ENCODE peak calls at places on chromosomes 16 and 17, in seven cellular contexts. Y is spleen, J is stomach, F is sigmoid colon, P is transverse colon, H is HCT116, V is prostate gland. X is an unnamed sample.

GRCh38 chr16:59899940-59900339 is 1165.8 kb upstream of the GOT2 start:
- DNase-seq in Y (no peak), J (no peak), F (no peak), P (no peak), H (no peak), V (no peak), X (no peak)

GRCh38 chr16:15502041-15502725 is 67.8 kb downstream of the BMERB1 start:
- DNase-seq in Y (no peak), J (no peak), F (no peak), P (no peak), H (peak), V (no peak), X (no peak)

GRCh38 chr16:13171313-13171712 is 269.9 kb downstream of the SHISA9 start:
- DNase-seq in Y (no peak), J (no peak), F (no peak), P (no peak), H (no peak), V (no peak), X (no peak)

GRCh38 chr17:28644782-28645575 is at the start of gene BLTP2:
- DNase-seq in Y (peak), J (peak), F (peak), P (peak), H (peak), V (peak), X (peak)

GRCh38 chr17:16929281-16929680 is 42.6 kb downstream of the TNFRSF13B start:
- DNase-seq in Y (peak), J (no peak), F (peak), P (no peak), H (no peak), V (no peak), X (no peak)

GRCh38 chr16:56871172-56871593 is 6.2 kb downstream of the SLC12A3 start:
- DNase-seq in Y (no peak), J (peak), F (no peak), P (peak), H (no peak), V (peak), X (no peak)

GRCh38 chr17:65070620-65071019 is 14.1 kb upstream of the GNA13 start:
- DNase-seq in Y (no peak), J (no peak), F (peak), P (no peak), H (no peak), V (no peak), X (no peak)

GRCh38 chr17:65366102-65366844 is 195.2 kb downstream of the AXIN2 start:
- DNase-seq in Y (no peak), J (no peak), F (no peak), P (no peak), H (no peak), V (no peak), X (no peak)

GRCh38 chr16:74761665-74762064 is 13.0 kb downstream of the FA2H start:
- DNase-seq in Y (no peak), J (no peak), F (no peak), P (no peak), H (no peak), V (no peak), X (no peak)

DNA sequence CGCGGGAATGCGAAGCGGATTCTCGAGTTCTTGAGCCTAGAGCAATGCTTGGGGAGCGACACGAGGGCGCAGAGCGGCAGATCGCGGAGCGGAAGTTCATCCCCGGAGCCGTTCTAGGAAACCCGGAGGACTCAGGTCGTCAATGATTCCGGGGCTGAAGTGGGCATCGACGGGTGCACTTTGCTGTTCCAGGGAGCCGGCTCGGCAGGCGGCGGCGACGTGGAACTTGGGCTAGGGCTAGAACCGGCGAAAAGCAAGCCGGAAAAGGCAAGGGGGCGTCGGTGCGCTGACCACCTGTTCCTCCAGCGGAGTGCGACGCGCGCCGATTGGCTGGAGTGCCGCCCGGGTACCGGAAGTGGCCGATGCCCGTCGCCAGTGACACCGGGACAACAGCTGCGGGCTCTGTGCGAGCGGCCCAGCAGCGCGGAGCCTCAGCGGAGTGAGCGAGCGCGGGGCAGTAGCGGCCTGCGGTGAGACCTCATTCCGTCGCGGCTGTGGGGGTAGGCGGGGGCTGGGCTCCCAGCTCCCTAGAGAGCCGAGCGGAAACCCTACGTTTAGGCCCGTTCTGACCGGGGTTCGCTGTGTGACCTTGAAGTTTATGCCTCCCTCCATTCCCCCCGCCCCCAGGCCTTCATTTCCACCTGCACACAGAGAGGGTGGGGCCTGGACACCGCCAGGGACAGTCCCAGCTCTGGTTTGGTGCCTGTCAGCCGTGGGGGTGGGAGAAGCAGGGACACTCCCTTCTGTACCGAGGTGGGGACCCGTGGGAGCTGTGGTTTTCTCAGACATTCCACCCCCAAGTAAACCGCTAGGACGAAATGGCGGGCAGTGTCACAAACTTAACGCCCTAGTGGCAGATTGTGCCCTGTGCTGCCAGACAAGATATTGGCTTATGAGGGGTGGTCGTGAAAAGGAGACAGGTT is at the start of gene ZFP3:
- DNase-seq in Y (peak), J (peak), F (peak), P (peak), H (no peak), V (peak), X (peak)
- TF ChIP-seq POLR2A in Y (no peak), J (no peak), F (peak), P (peak), H (no peak), V (no peak), X (peak)

GRCh38 chr16:80940069-80940856 is 66.4 kb downstream of the CMC2 start:
- DNase-seq in Y (no peak), J (no peak), F (no peak), P (no peak), H (no peak), V (no peak), X (no peak)

GRCh38 chr16:80938928-80939260 is 67.8 kb downstream of the CMC2 start:
- DNase-seq in Y (no peak), J (no peak), F (no peak), P (no peak), H (no peak), V (no peak), X (no peak)

GRCh38 chr16:80936410-80936809 is 70.3 kb downstream of the CMC2 start:
- DNase-seq in Y (no peak), J (no peak), F (no peak), P (no peak), H (no peak), V (no peak), X (no peak)

GRCh38 chr16:80935691-80936090 is 71.0 kb downstream of the CMC2 start:
- DNase-seq in Y (no peak), J (no peak), F (no peak), P (no peak), H (no peak), V (no peak), X (no peak)

DNA sequence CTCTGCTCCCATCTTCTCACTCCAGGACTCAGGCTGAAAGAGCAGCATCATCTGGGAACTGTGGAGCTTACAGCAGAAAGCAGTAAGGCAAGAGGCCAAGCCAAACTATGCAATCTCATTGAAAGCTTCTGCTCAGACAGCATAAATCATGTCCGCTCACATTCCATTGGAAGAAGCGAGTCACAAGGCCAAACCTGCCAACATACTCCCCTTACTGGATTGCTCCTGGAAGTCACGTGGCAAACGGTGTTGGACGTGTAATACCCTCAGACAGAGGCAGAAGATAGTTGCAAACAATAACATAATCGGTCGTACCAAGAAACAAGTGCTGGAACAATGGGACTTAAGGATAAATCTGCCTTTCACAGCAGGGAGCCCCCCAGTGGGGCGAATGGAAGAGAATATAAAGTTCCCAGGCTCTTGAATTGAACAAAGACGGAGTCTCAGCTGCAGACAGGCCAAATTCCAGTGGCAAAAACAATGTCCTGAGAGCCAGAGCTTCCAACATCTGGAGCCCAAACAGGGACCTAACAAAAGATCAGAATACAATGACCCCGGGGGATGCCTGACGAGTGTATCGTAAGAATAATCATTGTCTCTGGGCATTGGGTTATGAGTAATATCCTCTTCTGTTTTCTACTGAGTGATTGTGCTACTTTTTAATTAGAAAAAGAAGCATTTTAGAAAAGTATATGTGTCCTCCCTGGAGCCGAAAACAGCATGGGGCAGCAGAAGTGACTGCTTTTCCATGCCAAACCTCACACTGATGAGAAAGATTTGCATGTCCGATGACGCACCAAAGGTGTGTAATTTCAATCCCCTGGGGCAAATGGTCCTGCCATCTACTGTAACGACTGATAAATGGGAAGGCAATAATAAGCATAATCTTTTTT is 68.4 kb downstream of the CMC2 start:
- DNase-seq in Y (no peak), J (no peak), F (peak), P (peak), H (peak), V (peak), X (no peak)
- TF ChIP-seq POLR2AphosphoS5 in Y (no peak), J (peak), F (peak), P (peak), H (no peak), V (peak), X (no peak)

GRCh38 chr17:32854834-32855389 is 22.0 kb downstream of the MYO1D start:
- DNase-seq in Y (no peak), J (no peak), F (no peak), P (no peak), H (no peak), V (no peak), X (no peak)
- TF ChIP-seq POLR2A in Y (no peak), J (no peak), F (no peak), P (no peak), H (no peak), V (no peak), X (no peak)

DNA sequence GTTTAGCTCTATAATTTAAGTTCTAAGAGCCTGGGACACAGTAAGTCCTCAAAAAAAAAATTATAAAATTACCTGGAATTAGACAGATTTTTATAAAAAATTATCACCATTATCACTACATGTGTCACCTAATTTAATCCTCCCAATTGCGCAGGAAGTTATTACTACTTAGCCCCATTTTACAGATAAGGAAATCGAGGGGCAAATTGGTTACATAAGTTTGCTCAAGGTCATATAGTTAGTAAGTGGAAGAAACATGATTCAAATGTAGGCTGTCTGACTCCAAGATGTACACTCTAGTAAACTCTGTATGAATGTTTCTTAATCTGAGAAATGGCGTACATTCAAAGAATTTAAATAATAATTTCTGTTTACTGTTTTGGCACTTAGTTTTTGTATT is 2.6 kb downstream of the AATF start:
- DNase-seq in Y (no peak), J (no peak), F (no peak), P (no peak), H (no peak), V (no peak), X (no peak)
- TF ChIP-seq POLR2AphosphoS5 in Y (no peak), J (no peak), F (no peak), P (no peak), H (no peak), V (no peak), X (no peak)

DNA sequence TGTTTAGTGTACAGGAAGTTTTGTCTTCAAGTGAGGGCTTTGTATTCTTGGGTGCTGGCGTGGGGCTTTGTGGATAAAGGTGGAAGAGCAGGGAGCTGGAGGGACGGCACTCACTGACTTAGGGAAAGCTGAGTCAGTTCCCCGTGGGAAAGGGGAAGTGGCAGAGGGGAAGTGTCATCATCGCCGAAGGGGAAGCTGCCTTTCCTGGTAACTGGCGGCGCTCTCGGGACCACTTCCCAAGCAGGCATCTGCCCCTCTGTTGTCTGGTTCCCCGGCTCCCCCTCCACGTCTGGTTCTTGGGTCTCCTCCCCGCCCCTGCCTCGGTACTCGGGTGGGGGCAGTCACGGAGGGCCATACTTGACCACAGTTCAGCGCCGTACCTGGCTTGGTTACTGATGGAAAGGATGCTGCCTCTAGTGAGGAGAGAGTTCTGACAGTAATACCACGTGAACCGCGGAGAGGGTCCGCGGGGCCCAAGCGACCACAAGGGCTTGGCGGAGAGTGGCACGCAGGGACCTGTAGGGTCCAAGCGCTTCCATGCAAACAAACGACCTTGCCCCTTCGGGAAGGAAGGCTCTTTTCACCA is 9.0 kb downstream of the KDM6B start:
- DNase-seq in Y (peak), J (peak), F (peak), P (peak), H (no peak), V (peak), X (no peak)
- TF ChIP-seq POLR2A in Y (peak), J (no peak), F (no peak), P (no peak), H (no peak), V (no peak), X (peak)

GRCh38 chr17:57773557-57773956 is 28.5 kb upstream of the CCDC182 start:
- DNase-seq in Y (no peak), J (no peak), F (no peak), P (no peak), H (no peak), V (no peak), X (no peak)
- TF ChIP-seq POLR2AphosphoS5 in Y (no peak), J (no peak), F (no peak), P (no peak), H (no peak), V (no peak), X (no peak)

GRCh38 chr16:2969545-2970521 is 685 bp downstream of the PAQR4 start:
- DNase-seq in Y (peak), J (peak), F (no peak), P (peak), H (no peak), V (peak), X (peak)
- TF ChIP-seq POLR2A in Y (no peak), J (no peak), F (no peak), P (peak), H (no peak), V (no peak), X (no peak)

GRCh38 chr16:4350787-4351659 is at the start of gene PAM16:
- DNase-seq in Y (peak), J (peak), F (peak), P (peak), H (peak), V (peak), X (peak)
- TF ChIP-seq POLR2AphosphoS5 in Y (peak), J (peak), F (peak), P (peak), H (peak), V (peak), X (peak)